ENCODE peak calls at places on chromosomes 2 and 18, in six cellular contexts. W is tibial nerve; J is mesenteric fat pad; H is pons; C is stimulated activated naive CD8-positive, alpha-beta T cell treated with anti-CD3 and anti-CD28 coated beads, Interleukin-15, Interleukin-2, amounts not matched to agents 100 U/mL and 50 U/mL, for 24 hours; S is fibroblast of gingiva. I is an unnamed sample.

GRCh38 chr2:59677095-59677609 is 876.3 kb downstream of the BCL11A start:
- DNase-seq in C (no peak), J (no peak), H (peak; percentile 18), S (no peak), W (no peak), I (no peak)

GRCh38 chr2:239864247-239865058 is 160.7 kb downstream of the NDUFA10 start:
- DNase-seq in S (no peak), W (no peak), J (no peak), H (no peak), C (no peak), I (no peak)

GRCh38 chr2:137865954-137866540 is 98.2 kb upstream of the HNMT start:
- DNase-seq in J (no peak), S (peak; percentile 13), C (peak; percentile 48), H (peak; percentile 63), W (no peak), I (no peak)

GRCh38 chr2:235979753-235980459 is 188.3 kb downstream of the GBX2 start:
- DNase-seq in W (no peak), S (no peak), H (peak; percentile 48), J (peak; percentile 4), C (no peak), I (no peak)

GRCh38 chr18:10025756-10026290 is 112.0 kb downstream of the VAPA start:
- DNase-seq in W (no peak), C (no peak), J (peak; percentile 60), H (no peak), S (no peak), I (peak; percentile 88)

GRCh38 chr2:35462226-35462983 is 893.2 kb upstream of the CRIM1 start:
- DNase-seq in S (no peak), H (no peak), W (no peak), C (no peak), J (no peak), I (no peak)

GRCh38 chr2:189143930-189144329 is 35.6 kb downstream of the COL5A2 start:
- DNase-seq in W (no peak), H (no peak), J (no peak), S (peak; percentile 90), C (no peak), I (no peak)

GRCh38 chr2:176554107-176555048 is 285.1 kb downstream of the MTX2 start:
- DNase-seq in S (peak; percentile 34), W (peak; percentile 12), J (no peak), H (peak; percentile 74), C (peak; percentile 27), I (no peak)

GRCh38 chr2:174663572-174663971 is 66.0 kb upstream of the WIPF1 start:
- DNase-seq in S (peak; percentile 93), H (peak; percentile 40), C (no peak), J (no peak), W (no peak), I (no peak)

GRCh38 chr2:38223256-38223655 is 147.3 kb upstream of the CYP1B1 start:
- DNase-seq in W (no peak), C (no peak), J (no peak), H (no peak), S (no peak), I (no peak)

GRCh38 chr18:74229005-74229404 is 62.8 kb downstream of the CYB5A start:
- DNase-seq in H (no peak), C (no peak), W (no peak), S (no peak), J (no peak), I (no peak)

GRCh38 chr18:4510709-4511108 is 55.6 kb upstream of the DLGAP1 start:
- DNase-seq in H (no peak), J (no peak), C (no peak), S (peak; percentile 17), W (no peak), I (peak; percentile 80)

GRCh38 chr2:64730551-64731305 is 77.0 kb upstream of the SERTAD2 start:
- DNase-seq in S (peak; percentile 77), W (peak; percentile 64), H (peak; percentile 92), C (peak; percentile 35), J (no peak), I (peak; percentile 76)

GRCh38 chr2:207768168-207768890 is 1.4 kb downstream of the FZD5 start:
- DNase-seq in S (peak; percentile 39), W (peak; percentile 16), J (no peak), C (peak; percentile 44), H (no peak), I (peak; percentile 77)

GRCh38 chr2:10817413-10817812 is 4.8 kb upstream of the PDIA6 start:
- DNase-seq in W (no peak), S (no peak), H (no peak), C (peak; percentile 32), J (peak; percentile 82), I (no peak)

GRCh38 chr2:220736778-220737177 is 835.3 kb downstream of the EPHA4 start:
- DNase-seq in C (no peak), S (no peak), J (no peak), H (no peak), W (no peak), I (no peak)

GRCh38 chr18:12410121-12410520 is 2.4 kb downstream of the PRELID3A start:
- DNase-seq in H (no peak), W (no peak), S (no peak), J (no peak), C (no peak), I (no peak)

GRCh38 chr18:71136487-71136886 is 847.6 kb downstream of the SOCS6 start:
- DNase-seq in W (no peak), H (peak; percentile 71), C (no peak), S (no peak), J (no peak), I (no peak)

GRCh38 chr2:44537264-44537663 is 175.5 kb downstream of the CAMKMT start:
- DNase-seq in C (no peak), H (no peak), J (no peak), W (no peak), S (no peak), I (no peak)

GRCh38 chr2:238104071-238104511 is 4.0 kb downstream of the ESPNL start:
- DNase-seq in S (no peak), J (peak; percentile 69), W (peak; percentile 1), H (no peak), C (no peak), I (peak; percentile 66)

GRCh38 chr2:237841051-237841450 is 18.4 kb upstream of the RAMP1 start:
- DNase-seq in C (no peak), H (no peak), W (no peak), S (no peak), J (no peak), I (no peak)

GRCh38 chr2:184692137-184692734 is 93.9 kb downstream of the ZNF804A start:
- DNase-seq in S (peak; percentile 83), J (no peak), C (no peak), H (peak; percentile 8), W (no peak), I (no peak)

GRCh38 chr18:73613706-73614340 is 533.8 kb downstream of the FBXO15 start:
- DNase-seq in J (no peak), W (no peak), H (no peak), S (peak; percentile 50), C (no peak), I (no peak)